ENCODE peak calls at places on chromosome 6, in four cellular contexts. E is cardiac fibroblast, F is right lobe of liver, G is neural progenitor cell. Q is an unnamed sample.

GRCh38 chr6:1604347-1604990 is 5.2 kb upstream of the FOXC1 start:
- DNase-seq in E (peak), F (peak), G (peak), Q (no peak)

GRCh38 chr6:81485395-81485794 is 267.1 kb downstream of the TENT5A start:
- DNase-seq in E (no peak), F (no peak), G (no peak), Q (no peak)

GRCh38 chr6:146111864-146112263 is 83.0 kb downstream of the GRM1 start:
- DNase-seq in E (no peak), F (no peak), G (no peak), Q (no peak)

GRCh38 chr6:135939216-135939610 is 87.7 kb downstream of the PDE7B start:
- DNase-seq in E (no peak), F (no peak), G (no peak), Q (no peak)

GRCh38 chr6:38499697-38500096 is 140.0 kb downstream of the BTBD9 start:
- DNase-seq in E (no peak), F (no peak), G (no peak), Q (no peak)

GRCh38 chr6:33989016-33989854 is 156.7 kb downstream of the GRM4 start:
- DNase-seq in E (no peak), F (no peak), G (no peak), Q (no peak)

GRCh38 chr6:21103626-21104224 is 489.8 kb upstream of the SOX4 start:
- DNase-seq in E (no peak), F (no peak), G (no peak), Q (no peak)

GRCh38 chr6:73460044-73460443 is 1.5 kb upstream of the MTO1 start:
- DNase-seq in E (no peak), F (no peak), G (no peak), Q (no peak)

GRCh38 chr6:82182756-82183155 is 64.8 kb downstream of the IBTK start:
- DNase-seq in E (peak), F (no peak), G (no peak), Q (no peak)

GRCh38 chr6:15793288-15793687 is 130.5 kb upstream of the DTNBP1 start:
- DNase-seq in E (no peak), F (no peak), G (no peak), Q (no peak)

GRCh38 chr6:45420083-45420908 is 42.6 kb upstream of the SUPT3H start:
- DNase-seq in E (peak), F (no peak), G (peak), Q (no peak)

GRCh38 chr6:121806116-121806515 is 370.7 kb downstream of the GJA1 start:
- DNase-seq in E (no peak), F (no peak), G (no peak), Q (no peak)

GRCh38 chr6:39724787-39725631 is at the start of gene KIF6:
- DNase-seq in E (peak), F (peak), G (peak), Q (peak)

GRCh38 chr6:65289491-65289890 is 417.5 kb downstream of the EYS start:
- DNase-seq in E (peak), F (no peak), G (no peak), Q (no peak)

GRCh38 chr6:133888931-133889556 is at the start of gene TCF21:
- DNase-seq in E (peak), F (no peak), G (peak), Q (no peak)

DNA sequence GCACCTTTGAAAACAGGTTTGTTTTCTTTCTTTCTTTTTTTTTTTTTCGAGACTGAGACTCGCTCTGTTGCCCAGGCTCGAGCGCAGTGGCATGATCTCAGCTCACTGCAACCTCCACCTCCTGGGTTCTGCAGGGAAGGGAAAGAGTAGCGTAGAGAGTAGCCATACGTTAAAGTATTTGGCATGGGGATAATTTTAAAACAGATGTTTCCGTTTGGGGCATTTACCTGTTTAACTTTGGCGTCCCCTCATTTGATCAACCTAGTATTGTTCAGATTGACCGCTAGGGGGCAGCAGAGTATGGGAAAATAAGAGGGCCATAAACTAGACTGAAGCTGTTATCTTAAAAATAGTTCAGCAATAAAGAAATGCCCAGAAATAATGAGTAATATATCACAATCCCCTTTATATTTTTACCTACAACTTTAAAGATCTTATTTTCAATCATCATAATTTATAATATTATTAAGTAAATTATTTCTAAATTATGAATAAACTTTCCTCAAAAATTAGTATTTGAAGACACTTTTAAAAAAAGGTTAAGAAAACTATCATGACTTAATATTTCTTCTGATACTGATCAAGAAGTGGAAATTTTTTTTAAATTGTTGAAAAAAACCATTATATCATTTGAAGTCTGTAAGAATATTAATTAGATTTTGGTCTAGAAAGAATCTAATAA is 7.6 kb upstream of the TAAR9 start:
- DNase-seq in E (peak), F (peak), G (peak), Q (no peak)
- TF ChIP-seq CTCF in E (peak), F (peak), G (peak), Q (peak)

DNA sequence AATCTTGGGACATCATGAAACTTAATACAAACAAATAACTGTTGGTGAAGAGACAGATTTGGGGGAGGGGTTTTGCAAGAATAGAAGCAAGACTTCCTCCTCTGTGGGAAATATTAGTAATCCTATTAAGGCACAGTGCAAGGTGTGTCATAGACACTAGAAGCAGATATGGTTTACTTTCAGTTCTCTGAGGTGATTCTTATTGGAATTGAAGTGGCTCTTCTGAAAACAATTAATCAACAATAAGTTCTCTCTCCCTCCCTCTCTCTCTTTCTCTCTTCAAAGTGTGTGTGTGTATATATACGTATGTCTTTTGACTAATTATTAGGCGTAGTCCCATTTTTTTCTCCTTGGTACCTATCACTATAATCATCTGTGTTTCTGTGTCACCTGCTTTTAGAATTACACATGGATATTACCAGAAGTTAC is 99.8 kb downstream of the HIVEP2 start:
- DNase-seq in E (peak), F (no peak), G (no peak), Q (no peak)
- H3K4me3 ChIP-seq in E (no peak), F (no peak), G (peak), Q (peak)

GRCh38 chr6:116396451-116396850 is 25.7 kb downstream of the DSE start:
- DNase-seq in E (no peak), F (no peak), G (no peak), Q (no peak)

GRCh38 chr6:116390571-116390970 is 19.8 kb downstream of the DSE start:
- DNase-seq in E (no peak), F (no peak), G (no peak), Q (no peak)

GRCh38 chr6:116395647-116396046 is 24.9 kb downstream of the DSE start:
- DNase-seq in E (no peak), F (no peak), G (no peak), Q (no peak)

GRCh38 chr6:116392158-116393032 is 21.6 kb downstream of the DSE start:
- DNase-seq in E (peak), F (no peak), G (no peak), Q (no peak)

GRCh38 chr6:116393430-116393829 is 22.7 kb downstream of the DSE start:
- DNase-seq in E (peak), F (no peak), G (no peak), Q (no peak)
- TF ChIP-seq CTCF in E (peak), F (no peak), G (no peak), Q (peak)

GRCh38 chr6:41560440-41561192 is 14.4 kb downstream of the FOXP4 start:
- DNase-seq in E (peak), F (peak), G (peak), Q (no peak)
- H3K4me3 ChIP-seq in E (peak), F (peak), G (peak), Q (no peak)

DNA sequence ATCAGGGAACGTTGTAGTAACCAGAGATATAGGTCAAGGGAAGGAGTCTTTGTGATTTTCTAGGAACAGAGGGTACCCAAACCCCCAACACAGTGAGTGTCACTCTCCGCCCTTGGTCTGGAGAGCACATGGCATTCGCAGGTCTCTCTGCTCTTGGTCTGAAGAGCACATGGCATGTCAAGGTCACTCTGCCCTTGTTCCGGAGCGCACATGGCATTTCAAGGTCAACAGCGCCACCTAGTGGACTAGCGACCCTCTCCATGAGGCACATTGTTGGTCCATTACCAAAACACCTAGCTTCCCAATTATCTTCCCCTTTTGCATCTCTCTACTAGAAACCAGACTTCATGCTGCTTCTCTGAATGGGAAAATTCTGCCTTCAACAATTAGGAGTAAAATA is 260.0 kb downstream of the C6orf118 start:
- DNase-seq in E (peak), F (peak), G (peak), Q (no peak)
- TF ChIP-seq CTCF in E (peak), F (peak), G (peak), Q (peak)

GRCh38 chr6:100446922-100447899 is 17.5 kb downstream of the SIM1 start:
- DNase-seq in E (peak), F (no peak), G (peak), Q (no peak)
- H3K4me3 ChIP-seq in E (no peak), F (no peak), G (peak), Q (peak)

GRCh38 chr6:2640551-2640950 is 110.2 kb downstream of the MYLK4 start:
- DNase-seq in E (no peak), F (no peak), G (no peak), Q (no peak)
- TF ChIP-seq CTCF in E (no peak), F (no peak), G (no peak), Q (no peak)

GRCh38 chr6:27668442-27669275 is 195.8 kb upstream of the ZNF184 start:
- DNase-seq in E (peak), F (no peak), G (peak), Q (no peak)
- H3K4me3 ChIP-seq in E (peak), F (no peak), G (peak), Q (peak)

GRCh38 chr6:48928937-48929336 is 534.1 kb downstream of the MMUT start:
- DNase-seq in E (peak), F (no peak), G (peak), Q (no peak)
- TF ChIP-seq CTCF in E (peak), F (no peak), G (peak), Q (peak)

GRCh38 chr6:35372633-35373032 is 30.3 kb downstream of the PPARD start:
- DNase-seq in E (no peak), F (no peak), G (no peak), Q (no peak)

GRCh38 chr6:35368038-35368887 is 25.9 kb downstream of the PPARD start:
- DNase-seq in E (peak), F (no peak), G (no peak), Q (no peak)

GRCh38 chr6:35370124-35370741 is 27.9 kb downstream of the PPARD start:
- DNase-seq in E (peak), F (peak), G (no peak), Q (peak)

GRCh38 chr6:35371494-35372262 is 29.3 kb downstream of the PPARD start:
- DNase-seq in E (no peak), F (no peak), G (no peak), Q (no peak)

DNA sequence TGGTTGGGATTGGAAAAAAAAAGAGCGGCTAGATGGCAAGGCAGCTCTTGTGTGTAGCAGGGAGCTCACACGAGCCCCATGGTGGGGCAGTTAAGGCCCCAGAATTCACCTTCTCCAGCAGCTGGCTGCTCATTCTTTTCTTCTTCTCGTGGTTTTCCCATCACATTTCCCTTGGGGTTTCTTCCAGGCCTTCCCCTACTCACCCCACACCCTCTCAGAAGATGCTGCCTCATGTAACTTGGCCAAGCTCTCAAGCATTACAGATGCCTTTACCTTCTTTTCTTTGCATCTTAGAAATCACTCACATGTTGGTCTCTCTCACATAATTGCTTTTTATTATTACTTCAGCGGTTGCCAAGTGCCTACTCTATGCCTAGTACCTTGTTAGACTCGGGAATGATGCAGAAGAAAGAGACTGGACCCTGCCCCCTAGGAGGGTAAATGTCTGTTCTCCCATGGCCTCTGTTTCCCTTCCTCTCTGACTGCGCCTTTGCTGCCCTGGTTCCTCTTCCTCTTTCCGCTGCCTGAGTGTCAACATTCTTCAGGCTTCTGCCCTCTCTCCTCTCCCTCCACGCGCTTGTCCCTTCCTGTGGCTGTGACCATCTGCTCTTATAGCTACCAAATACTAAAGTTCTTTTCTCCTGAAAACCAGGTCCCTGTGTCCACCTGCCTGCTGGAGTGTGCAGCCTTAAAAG is 28.6 kb downstream of the PPARD start:
- DNase-seq in E (peak), F (peak), G (no peak), Q (no peak)
- H3K4me3 ChIP-seq in E (no peak), F (no peak), G (no peak), Q (no peak)

Q was measured in epithelial cell of proximal tubule.